ENCODE peak calls at places on chromosomes 11 and 22, in five cellular contexts. P is PC-3, U is NCI-H510A treated with DMSO at 0.1 percent for 48 hours, R is GM13977, M is thoracic aorta. Z is an unnamed sample.
A peak's percentile ranks its signal among the peaks of the same experiment; 100 is the strongest.

GRCh38 chr22:48951836-48952235 is 875.8 kb downstream of the BRD1 start:
- DNase-seq in P (no peak), U (no peak), R (no peak), M (no peak), Z (no peak)

GRCh38 chr22:17569971-17570511 is 6.7 kb downstream of the SLC25A18 start:
- DNase-seq in P (peak; percentile 17), U (no peak), R (no peak), M (no peak), Z (no peak)

GRCh38 chr22:33438273-33438672 is 380.1 kb upstream of the SYN3 start:
- DNase-seq in P (peak; percentile 45), U (peak; percentile 4), R (no peak), M (no peak), Z (peak; percentile 1)

GRCh38 chr11:34632105-34632780 is 11.3 kb downstream of the EHF start:
- DNase-seq in P (peak; percentile 74), U (no peak), R (no peak), M (no peak), Z (peak; percentile 73)

GRCh38 chr22:35756722-35757121 is 39.0 kb downstream of the APOL5 start:
- DNase-seq in P (no peak), U (no peak), R (no peak), M (no peak), Z (no peak)

GRCh38 chr11:10496296-10496936 is 41.4 kb downstream of the AMPD3 start:
- DNase-seq in P (no peak), U (no peak), R (peak; percentile 5), M (no peak), Z (no peak)

GRCh38 chr11:69054397-69055211 is 5.9 kb downstream of the TPCN2 start:
- DNase-seq in P (no peak), U (no peak), R (no peak), M (no peak), Z (no peak)

GRCh38 chr11:75268626-75269366 is 28.2 kb downstream of the TPBGL start:
- DNase-seq in P (no peak), U (no peak), R (no peak), M (no peak), Z (no peak)

GRCh38 chr11:10731064-10731680 is 19.9 kb upstream of the CTR9 start:
- DNase-seq in P (no peak), U (no peak), R (no peak), M (no peak), Z (no peak)

GRCh38 chr11:34600339-34601084 is 20.4 kb upstream of the EHF start:
- DNase-seq in P (no peak), U (no peak), R (no peak), M (no peak), Z (peak; percentile 42)

GRCh38 chr22:37345863-37346514 is 63.7 kb downstream of the CYTH4 start:
- DNase-seq in P (peak; percentile 0), U (no peak), R (no peak), M (no peak), Z (no peak)

GRCh38 chr11:83070044-83070877 is 1.4 kb downstream of the RAB30 start:
- DNase-seq in P (peak; percentile 84), U (no peak), R (no peak), M (no peak), Z (no peak)

GRCh38 chr11:45885274-45885920 is at the start of gene MAPK8IP1:
- DNase-seq in P (peak; percentile 41), U (peak; percentile 6), R (peak; percentile 86), M (no peak), Z (peak; percentile 90)

GRCh38 chr22:39185601-39186012 is 33.1 kb upstream of the CBX7 start:
- DNase-seq in P (no peak), U (no peak), R (no peak), M (no peak), Z (no peak)

GRCh38 chr11:134742956-134743808 is 331.1 kb upstream of the B3GAT1 start:
- DNase-seq in P (no peak), U (no peak), R (no peak), M (no peak), Z (no peak)

GRCh38 chr11:834371-835316 is 1.9 kb downstream of the CD151 start:
- DNase-seq in P (peak; percentile 94), U (no peak), R (no peak), M (peak; percentile 62), Z (peak; percentile 51)

GRCh38 chr22:17985606-17986005 is 38.8 kb downstream of the MICAL3 start:
- DNase-seq in P (no peak), U (no peak), R (no peak), M (no peak), Z (no peak)

GRCh38 chr11:45655347-45655756 is 10.1 kb downstream of the CHST1 start:
- DNase-seq in P (peak; percentile 73), U (peak; percentile 7), R (peak; percentile 83), M (no peak), Z (peak; percentile 81)

GRCh38 chr11:129795089-129795488 is 20.6 kb upstream of the TMEM45B start:
- DNase-seq in P (no peak), U (no peak), R (no peak), M (no peak), Z (no peak)

GRCh38 chr11:36018967-36019596 is 75.2 kb downstream of the LDLRAD3 start:
- DNase-seq in P (no peak), U (no peak), R (no peak), M (no peak), Z (no peak)

GRCh38 chr11:67433536-67434394 is 3.7 kb downstream of the PTPRCAP start:
- DNase-seq in P (no peak), U (no peak), R (no peak), M (no peak), Z (no peak)

GRCh38 chr11:111309516-111309915 is 11.2 kb downstream of the POU2AF3 start:
- DNase-seq in P (no peak), U (peak; percentile 74), R (no peak), M (no peak), Z (peak; percentile 94)

GRCh38 chr11:64765291-64765803 is 5.6 kb upstream of the PYGM start:
- DNase-seq in P (no peak), U (no peak), R (no peak), M (no peak), Z (peak; percentile 35)

GRCh38 chr11:70359806-70360205 is 38.5 kb upstream of the CTTN start:
- DNase-seq in P (no peak), U (no peak), R (no peak), M (no peak), Z (no peak)

GRCh38 chr22:20520093-20520511 is 12.7 kb downstream of the MED15 start:
- DNase-seq in P (no peak), U (no peak), R (no peak), M (no peak), Z (no peak)

GRCh38 chr11:105004021-105004420 is 18.9 kb downstream of the CASP5 start:
- DNase-seq in P (no peak), U (no peak), R (no peak), M (no peak), Z (no peak)

GRCh38 chr11:66745356-66746235 is 16.6 kb upstream of the SPTBN2 start:
- DNase-seq in P (peak; percentile 71), U (peak; percentile 74), R (peak; percentile 70), M (no peak), Z (peak; percentile 85)

GRCh38 chr11:46845440-46845739 is 690 bp downstream of the CKAP5 start:
- DNase-seq in P (no peak), U (no peak), R (no peak), M (no peak), Z (no peak)